ENCODE peak calls at places on chromosome 19, in nine cellular contexts. C, Y, Z, U, M, J, F, D and V are unnamed samples.

GRCh38 chr19:52897149-52897935 is at the start of gene ZNF320:
- DNase-seq in U (no peak), M (peak), C (peak), Z (peak), J (peak), Y (peak), F (peak), D (peak), V (peak)

GRCh38 chr19:15353908-15354307 is 21.6 kb upstream of the BRD4 start:
- DNase-seq in Z (no peak), F (no peak), Y (no peak), U (no peak), D (no peak), M (no peak), C (no peak), J (no peak), V (no peak)

GRCh38 chr19:43574424-43575155 is 737 bp downstream of the XRCC1 start:
- DNase-seq in J (no peak), F (no peak), D (no peak), Z (no peak), U (no peak), C (no peak), Y (no peak), M (no peak), V (no peak)

GRCh38 chr19:37946132-37946531 is 39.1 kb downstream of the SIPA1L3 start:
- DNase-seq in Z (no peak), U (no peak), Y (no peak), M (no peak), C (no peak), F (no peak), J (no peak), D (no peak), V (no peak)

GRCh38 chr19:8592231-8593009 is 15.2 kb upstream of the MYO1F start:
- DNase-seq in Y (peak), Z (peak), U (no peak), F (peak), J (peak), C (peak), D (peak), M (peak), V (no peak)

GRCh38 chr19:12796146-12797071 is 5.1 kb downstream of the JUNB start:
- DNase-seq in U (peak), F (peak), Z (no peak), C (peak), M (peak), D (peak), J (peak), Y (peak), V (peak)

GRCh38 chr19:19860756-19861390 is 4.8 kb upstream of the ZNF253 start:
- DNase-seq in Z (no peak), F (no peak), D (peak), M (peak), J (no peak), U (no peak), Y (no peak), C (no peak), V (no peak)

GRCh38 chr19:14090509-14091085 is at the start of gene SAMD1:
- DNase-seq in D (peak), C (peak), F (peak), Y (peak), Z (peak), J (peak), M (peak), U (peak), V (peak)

GRCh38 chr19:33125929-33126388 is 6.0 kb upstream of the WDR88 start:
- DNase-seq in Z (peak), D (peak), U (peak), M (peak), J (peak), Y (peak), F (peak), C (no peak), V (peak)

GRCh38 chr19:14528419-14529253 is 758 bp upstream of the TECR start:
- DNase-seq in C (no peak), F (peak), J (no peak), M (no peak), Z (no peak), Y (peak), U (no peak), D (no peak), V (no peak)

GRCh38 chr19:35846038-35846668 is 6.2 kb downstream of the NPHS1 start:
- DNase-seq in J (no peak), Z (no peak), U (no peak), Y (no peak), C (no peak), M (no peak), F (peak), D (no peak), V (no peak)

GRCh38 chr19:55372316-55373081 is 2.2 kb upstream of the IL11 start:
- DNase-seq in U (peak), F (no peak), M (no peak), D (no peak), Y (peak), Z (no peak), J (peak), C (no peak), V (no peak)

GRCh38 chr19:43362745-43363144 is 9.3 kb downstream of the CD177 start:
- DNase-seq in D (no peak), C (no peak), M (no peak), Y (no peak), J (no peak), Z (no peak), U (no peak), F (no peak), V (no peak)

GRCh38 chr19:609001-609340 is 19.3 kb downstream of the HCN2 start:
- DNase-seq in Y (no peak), C (no peak), J (no peak), Z (no peak), F (no peak), U (no peak), D (no peak), M (no peak), V (no peak)

GRCh38 chr19:49339364-49340068 is 4.3 kb downstream of the CD37 start:
- DNase-seq in M (peak), F (peak), Z (no peak), J (peak), Y (peak), D (peak), U (no peak), C (peak), V (peak)

GRCh38 chr19:40403262-40403984 is 9.8 kb downstream of the PRX start:
- DNase-seq in Y (peak), D (peak), C (peak), F (peak), J (peak), Z (peak), U (peak), M (peak), V (peak)

GRCh38 chr19:36547001-36547732 is 19.1 kb upstream of the ZNF260 start:
- DNase-seq in U (no peak), Y (peak), J (peak), F (no peak), D (no peak), C (no peak), M (no peak), Z (no peak), V (no peak)

GRCh38 chr19:15977690-15978089 is 28.9 kb downstream of the OR10H4 start:
- DNase-seq in C (no peak), Y (no peak), U (no peak), Z (no peak), M (no peak), F (no peak), D (no peak), J (no peak), V (no peak)

GRCh38 chr19:5369962-5370367 is 29.4 kb upstream of the PTPRS start:
- DNase-seq in C (no peak), F (peak), D (peak), Y (peak), J (no peak), Z (no peak), U (peak), M (peak), V (peak)
- TF ChIP-seq CTCF in C (peak), F (peak), D (peak), Y (peak), J (peak), Z (peak), U (peak), M (peak), V (peak)

DNA sequence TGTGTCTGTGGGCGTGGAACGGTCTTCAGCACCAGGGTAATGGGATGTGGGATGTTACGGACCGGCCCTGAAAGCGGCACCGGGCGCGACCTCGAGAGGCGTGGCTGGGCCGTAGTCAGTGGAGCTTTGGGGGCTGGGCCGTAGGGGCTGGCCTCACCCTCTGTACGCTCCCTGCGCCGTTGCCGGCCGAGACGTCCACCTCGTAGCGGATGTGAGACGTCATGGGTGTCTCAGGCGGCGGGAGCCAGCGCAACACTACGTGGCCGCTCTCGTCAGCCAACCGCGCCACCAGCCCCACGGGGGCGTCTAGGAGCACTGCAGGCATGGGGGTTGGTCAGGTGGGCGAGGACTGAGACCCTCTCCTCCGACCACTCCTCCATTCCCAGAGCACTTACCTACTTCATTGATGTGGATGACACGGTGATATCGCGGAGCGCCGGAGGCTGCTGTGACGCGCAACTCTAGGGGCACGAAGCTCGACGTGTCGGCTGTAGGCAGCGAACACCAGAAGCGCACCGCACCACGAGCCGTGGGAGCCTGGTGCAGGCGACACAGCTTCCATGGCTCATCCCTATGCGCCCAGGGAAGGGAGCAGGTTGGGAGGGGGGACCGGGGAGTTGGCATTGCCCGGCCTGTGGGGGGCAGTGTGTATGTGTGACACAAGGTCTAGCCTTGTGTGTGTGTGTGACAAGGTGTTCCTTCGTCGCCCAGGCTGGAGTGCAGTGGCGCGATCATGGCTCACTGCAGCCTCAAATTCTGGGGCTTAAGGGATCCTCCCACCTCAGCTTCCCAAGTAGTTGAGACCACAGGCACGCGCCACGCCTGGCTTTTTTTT is 2.4 kb downstream of the EPOR start:
- DNase-seq in F (peak), M (peak), U (no peak), Y (peak), J (peak), Z (no peak), C (no peak), D (peak), V (peak)
- TF ChIP-seq CTCF in F (no peak), M (peak), U (peak), Y (no peak), J (peak), Z (peak), C (peak), D (peak), V (peak)

GRCh38 chr19:50632151-50632835 is 7.4 kb downstream of the SYT3 start:
- DNase-seq in Y (no peak), U (no peak), F (no peak), J (no peak), C (no peak), D (no peak), M (no peak), Z (no peak), V (no peak)
- TF ChIP-seq CTCF in Y (no peak), U (peak), F (no peak), J (no peak), C (no peak), D (no peak), M (no peak), Z (no peak), V (peak)

GRCh38 chr19:3642296-3642695 is 15.7 kb upstream of the CACTIN start:
- DNase-seq in D (no peak), J (no peak), Y (no peak), U (no peak), F (no peak), Z (no peak), M (no peak), C (no peak), V (no peak)
- TF ChIP-seq CTCF in D (no peak), J (no peak), Y (no peak), U (no peak), F (no peak), Z (no peak), M (no peak), C (no peak), V (no peak)

DNA sequence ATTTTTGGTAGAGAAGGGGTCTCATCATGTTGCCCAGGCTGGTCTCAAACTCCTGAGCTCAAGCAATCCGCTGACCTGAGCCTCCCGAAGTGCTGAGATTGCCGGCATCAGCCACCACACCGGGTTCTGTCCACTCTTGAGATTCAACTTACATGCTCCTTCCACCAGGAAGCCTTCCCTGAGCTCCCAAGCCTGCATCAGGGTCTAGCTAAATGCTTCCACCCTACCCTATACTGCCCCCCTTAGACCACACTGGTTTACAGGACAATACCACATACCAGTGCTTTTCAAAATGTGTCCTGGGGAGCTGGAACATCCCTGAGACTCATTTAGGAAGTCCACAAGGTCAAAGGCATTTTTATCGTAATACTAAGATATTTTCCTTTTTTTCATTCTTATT is 15.1 kb upstream of the CACNG8 start:
- DNase-seq in Z (no peak), J (no peak), F (peak), C (no peak), Y (peak), D (no peak), M (no peak), U (peak), V (no peak)
- TF ChIP-seq CTCF in Z (no peak), J (peak), F (no peak), C (no peak), Y (peak), D (peak), M (no peak), U (peak), V (peak)

GRCh38 chr19:2233601-2234280 is 2.4 kb downstream of the PLEKHJ1 start:
- DNase-seq in M (no peak), C (no peak), F (no peak), Z (no peak), J (no peak), D (no peak), Y (no peak), U (no peak), V (no peak)

GRCh38 chr19:2232286-2233151 is 3.6 kb downstream of the PLEKHJ1 start:
- DNase-seq in D (no peak), C (no peak), J (no peak), M (no peak), Y (no peak), U (no peak), F (no peak), Z (no peak), V (no peak)

GRCh38 chr19:2230807-2231533 is 5.2 kb downstream of the PLEKHJ1 start:
- DNase-seq in D (no peak), U (no peak), M (no peak), C (no peak), J (no peak), F (no peak), Z (no peak), Y (no peak), V (no peak)

GRCh38 chr19:2230029-2230531 is 6.0 kb downstream of the PLEKHJ1 start:
- DNase-seq in M (no peak), D (no peak), F (no peak), C (no peak), Z (no peak), Y (no peak), U (no peak), J (no peak), V (no peak)

DNA sequence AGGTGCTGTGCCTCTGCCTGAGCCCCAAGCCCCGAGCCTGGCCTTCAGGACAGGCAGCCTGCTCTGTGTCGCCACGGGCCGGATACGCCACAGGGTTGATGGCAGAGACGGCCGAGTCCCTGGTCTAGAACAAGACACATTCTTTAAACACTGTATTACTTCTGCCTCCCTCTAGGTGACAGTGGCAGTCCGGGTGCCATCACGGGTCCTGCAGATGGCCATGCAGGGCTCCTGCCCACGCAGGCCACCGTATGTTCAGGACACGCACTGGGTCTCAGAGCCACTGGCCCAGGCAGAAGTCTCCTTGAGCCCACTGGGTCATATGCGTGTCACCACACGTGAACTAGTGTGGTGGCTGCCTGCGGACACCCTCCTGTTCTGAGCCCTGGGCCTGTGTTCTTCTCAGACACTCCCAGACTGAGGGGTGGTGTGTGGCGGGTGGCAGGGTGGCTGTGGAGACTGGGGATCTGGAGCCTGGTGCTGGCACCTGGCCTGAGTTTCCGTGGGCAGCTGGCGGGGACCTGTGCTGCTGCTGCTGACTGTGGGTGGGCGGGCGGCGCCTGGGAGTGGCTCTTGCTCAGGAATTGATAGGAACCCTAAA is 4.4 kb downstream of the PLEKHJ1 start:
- DNase-seq in Z (no peak), F (no peak), D (no peak), M (no peak), Y (no peak), J (no peak), U (no peak), C (no peak), V (no peak)
- TF ChIP-seq CTCF in Z (no peak), F (no peak), D (no peak), M (no peak), Y (no peak), J (peak), U (peak), C (no peak), V (peak)

DNA sequence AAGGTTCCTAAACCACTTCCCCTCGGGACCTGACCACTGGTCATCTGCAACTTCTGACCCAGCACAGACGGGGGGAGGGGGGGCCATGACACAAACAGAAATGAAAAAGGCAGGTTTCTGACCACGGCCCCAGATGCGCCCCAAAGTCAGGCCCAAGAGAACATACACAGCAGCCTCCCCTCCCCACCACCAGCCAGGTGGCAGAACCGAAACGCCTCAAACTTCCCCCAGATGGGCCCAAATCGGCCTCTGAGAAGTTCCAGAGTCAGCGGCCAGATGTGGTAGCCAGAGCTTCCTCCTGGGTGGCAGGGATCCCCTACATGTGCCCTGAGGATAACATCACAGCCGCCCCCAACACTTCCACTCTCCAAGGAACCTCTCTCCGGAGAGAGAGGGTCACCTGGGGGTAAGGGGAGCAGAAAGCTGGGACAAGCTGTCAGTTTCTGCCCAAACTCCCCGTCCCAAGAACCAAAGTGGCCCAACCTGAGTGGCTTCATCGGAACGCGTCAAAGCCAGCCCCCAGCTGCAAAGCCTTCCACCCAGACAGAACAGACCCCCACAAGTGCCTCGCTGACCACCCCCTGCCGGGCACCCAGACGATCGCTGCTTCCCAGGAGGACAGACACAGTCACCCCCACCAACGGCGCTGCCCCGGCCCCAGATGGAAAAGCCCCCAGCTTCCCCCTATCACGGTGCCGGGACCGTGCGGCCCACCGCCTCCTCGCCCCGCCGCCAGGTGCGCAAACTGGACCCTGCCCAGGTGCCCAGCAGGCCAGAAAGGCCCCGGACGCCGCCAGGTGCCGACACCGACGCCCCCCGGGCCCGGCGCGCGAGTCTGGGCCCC is 800 bp downstream of the ELL start:
- DNase-seq in M (no peak), Y (no peak), F (peak), J (no peak), C (no peak), D (peak), Z (no peak), U (no peak), V (peak)
- TF ChIP-seq CTCF in M (no peak), Y (no peak), F (no peak), J (no peak), C (no peak), D (no peak), Z (peak), U (no peak), V (no peak)

DNA sequence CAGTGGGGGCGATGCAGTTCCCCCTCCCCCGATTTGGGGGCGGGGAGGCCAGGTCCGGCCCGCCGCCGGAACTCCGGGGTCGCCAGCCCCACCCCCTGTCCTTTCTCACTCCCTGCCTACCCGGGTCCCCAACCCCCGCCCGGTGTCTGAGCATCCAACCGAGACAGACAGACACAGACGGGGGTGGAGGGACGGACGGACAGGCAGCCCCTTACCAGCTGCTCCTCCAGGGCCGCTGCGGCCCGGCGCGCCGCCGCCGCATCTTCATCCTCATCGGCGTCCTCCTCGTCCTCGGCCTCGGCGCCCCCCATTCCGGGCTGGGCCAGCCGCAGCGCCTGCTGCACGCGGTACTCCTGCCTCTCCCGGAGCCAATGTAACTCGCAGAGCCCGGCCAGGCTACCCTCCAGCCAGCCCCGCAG is 372 bp downstream of the DACT3 start:
- DNase-seq in D (no peak), F (no peak), C (no peak), M (no peak), J (no peak), U (no peak), Z (no peak), Y (no peak), V (no peak)
- TF ChIP-seq CTCF in D (no peak), F (no peak), C (no peak), M (no peak), J (no peak), U (no peak), Z (no peak), Y (no peak), V (no peak)

GRCh38 chr19:6417713-6418561 is 6.7 kb downstream of the KHSRP start:
- DNase-seq in M (no peak), J (no peak), C (no peak), Y (peak), D (no peak), F (no peak), Z (no peak), U (no peak), V (no peak)
- TF ChIP-seq CTCF in M (no peak), J (peak), C (peak), Y (peak), D (peak), F (no peak), Z (peak), U (peak), V (peak)